ENCODE peak calls at places on chromosomes 1 and 21, in ten cellular contexts. B is stimulated activated CD8-positive, alpha-beta memory T cell treated with anti-CD3 and anti-CD28 coated beads, Interleukin-7, amount 100 ng/mL, for 24 hours; Z is K562; Y is AML-193; L is GM03348; H is HEK293T; X is AG08396; C is RPMI7951; G is Peyer's patch; F is HT-29. Q is an unnamed sample.
A peak's percentile ranks its signal among the peaks of the same experiment; 100 is the strongest.

GRCh38 chr1:27109103-27109822 is 45.7 kb downstream of the SLC9A1 start:
- DNase-seq in B (no peak), Z (peak; percentile 79), Y (peak; percentile 38), L (no peak), H (peak; percentile 41), X (no peak), C (no peak), G (no peak), F (peak; percentile 60), Q (no peak)

GRCh38 chr1:94773931-94774422 is 46.2 kb upstream of the SLC44A3 start:
- DNase-seq in B (no peak), Z (no peak), Y (no peak), L (peak; percentile 63), H (no peak), X (peak; percentile 17), C (peak; percentile 72), G (no peak), F (no peak), Q (no peak)

GRCh38 chr1:31843506-31843905 is 27.7 kb upstream of the SPOCD1 start:
- DNase-seq in B (no peak), Z (no peak), Y (peak; percentile 30), L (peak; percentile 92), H (no peak), X (peak; percentile 77), C (peak; percentile 47), G (no peak), F (no peak), Q (peak; percentile 9)

GRCh38 chr21:34330055-34330454 is 33.8 kb upstream of the KCNE2 start:
- DNase-seq in B (no peak), Z (peak; percentile 57), Y (no peak), L (no peak), H (no peak), X (no peak), C (no peak), G (no peak), F (no peak), Q (no peak)

GRCh38 chr1:152044386-152044785 is 7.6 kb upstream of the S100A11 start:
- DNase-seq in B (no peak), Z (no peak), Y (no peak), L (peak; percentile 34), H (no peak), X (no peak), C (no peak), G (no peak), F (no peak), Q (no peak)

GRCh38 chr1:186974774-186975181 is 146.0 kb downstream of the PLA2G4A start:
- DNase-seq in B (no peak), Z (no peak), Y (no peak), L (peak; percentile 79), H (no peak), X (peak; percentile 40), C (peak; percentile 85), G (no peak), F (no peak), Q (no peak)

GRCh38 chr1:54329337-54329954 is 76.7 kb downstream of the SSBP3 start:
- DNase-seq in B (no peak), Z (no peak), Y (no peak), L (no peak), H (no peak), X (no peak), C (no peak), G (no peak), F (no peak), Q (no peak)

GRCh38 chr1:2229032-2229920 is 1.2 kb downstream of the SKI start:
- DNase-seq in B (no peak), Z (peak; percentile 74), Y (peak; percentile 21), L (peak; percentile 33), H (no peak), X (peak; percentile 69), C (peak; percentile 76), G (peak; percentile 73), F (peak; percentile 65), Q (peak; percentile 20)

GRCh38 chr21:27519357-27519756 is 552.5 kb upstream of the ADAMTS5 start:
- DNase-seq in B (no peak), Z (no peak), Y (no peak), L (peak; percentile 37), H (no peak), X (peak; percentile 53), C (peak; percentile 61), G (no peak), F (no peak), Q (no peak)

GRCh38 chr1:3219005-3219724 is 150.2 kb downstream of the PRDM16 start:
- DNase-seq in B (no peak), Z (no peak), Y (no peak), L (peak; percentile 73), H (no peak), X (peak; percentile 64), C (peak; percentile 24), G (no peak), F (peak; percentile 5), Q (no peak)

GRCh38 chr21:34679056-34679455 is 10.3 kb downstream of the CLIC6 start:
- DNase-seq in B (no peak), Z (no peak), Y (no peak), L (no peak), H (no peak), X (no peak), C (no peak), G (no peak), F (no peak), Q (no peak)

GRCh38 chr1:202852163-202852904 is 36.6 kb downstream of the RABIF start:
- DNase-seq in B (peak; percentile 1), Z (peak; percentile 86), Y (peak; percentile 65), L (peak; percentile 48), H (peak; percentile 87), X (peak; percentile 64), C (peak; percentile 41), G (no peak), F (peak; percentile 66), Q (peak; percentile 15)

GRCh38 chr1:209805875-209806760 is at the start of gene IRF6:
- DNase-seq in B (no peak), Z (peak; percentile 96), Y (no peak), L (peak; percentile 83), H (peak; percentile 84), X (peak; percentile 55), C (peak; percentile 71), G (peak; percentile 82), F (peak; percentile 97), Q (peak; percentile 94)

GRCh38 chr21:20802631-20803260 is 195.5 kb upstream of the NCAM2 start:
- DNase-seq in B (no peak), Z (no peak), Y (no peak), L (no peak), H (no peak), X (no peak), C (no peak), G (no peak), F (no peak), Q (no peak)